ENCODE peak calls at places on chromosomes 11 and 22, in four cellular contexts. One of them, this sample, is unnamed.

GRCh38 chr11:78227906-78228305 is 39.2 kb downstream of the USP35 start:
- DNase-seq in neural progenitor cell: no peak
- DNase-seq in heart left ventricle: no peak
- DNase-seq in left ventricle myocardium inferior: no peak
- DNase-seq in this sample: no peak

GRCh38 chr11:73645972-73646631 is at the start of gene PLEKHB1:
- DNase-seq in neural progenitor cell: peak
- DNase-seq in heart left ventricle: no peak
- DNase-seq in left ventricle myocardium inferior: no peak
- DNase-seq in this sample: peak

GRCh38 chr22:29744902-29745301 is 21.9 kb downstream of the ZMAT5 start:
- DNase-seq in neural progenitor cell: no peak
- DNase-seq in heart left ventricle: no peak
- DNase-seq in left ventricle myocardium inferior: no peak
- DNase-seq in this sample: peak

GRCh38 chr11:100876826-100877545 is 189.9 kb downstream of the ARHGAP42 start:
- DNase-seq in neural progenitor cell: no peak
- DNase-seq in heart left ventricle: peak
- DNase-seq in left ventricle myocardium inferior: no peak
- DNase-seq in this sample: no peak

GRCh38 chr11:108853864-108854263 is 189.0 kb downstream of the DDX10 start:
- DNase-seq in neural progenitor cell: peak
- DNase-seq in heart left ventricle: no peak
- DNase-seq in left ventricle myocardium inferior: peak
- DNase-seq in this sample: peak

GRCh38 chr11:46855863-46856262 is 9.8 kb upstream of the CKAP5 start:
- DNase-seq in neural progenitor cell: no peak
- DNase-seq in heart left ventricle: no peak
- DNase-seq in left ventricle myocardium inferior: no peak
- DNase-seq in this sample: no peak

GRCh38 chr11:17600316-17601205 is 53.5 kb downstream of the OTOG start:
- DNase-seq in neural progenitor cell: peak
- DNase-seq in heart left ventricle: no peak
- DNase-seq in left ventricle myocardium inferior: no peak
- DNase-seq in this sample: no peak

GRCh38 chr11:17846852-17847453 is 112.4 kb downstream of the KCNC1 start:
- DNase-seq in neural progenitor cell: peak
- DNase-seq in heart left ventricle: peak
- DNase-seq in left ventricle myocardium inferior: no peak
- DNase-seq in this sample: peak

GRCh38 chr11:119473901-119474681 is 51.1 kb upstream of the THY1 start:
- DNase-seq in neural progenitor cell: no peak
- DNase-seq in heart left ventricle: no peak
- DNase-seq in left ventricle myocardium inferior: no peak
- DNase-seq in this sample: no peak

GRCh38 chr22:33465554-33465953 is 407.4 kb upstream of the SYN3 start:
- DNase-seq in neural progenitor cell: no peak
- DNase-seq in heart left ventricle: no peak
- DNase-seq in left ventricle myocardium inferior: no peak
- DNase-seq in this sample: no peak

GRCh38 chr22:33470456-33470855 is 412.3 kb upstream of the SYN3 start:
- DNase-seq in neural progenitor cell: no peak
- DNase-seq in heart left ventricle: no peak
- DNase-seq in left ventricle myocardium inferior: no peak
- DNase-seq in this sample: no peak

GRCh38 chr22:33464698-33465097 is 406.5 kb upstream of the SYN3 start:
- DNase-seq in neural progenitor cell: no peak
- DNase-seq in heart left ventricle: no peak
- DNase-seq in left ventricle myocardium inferior: no peak
- DNase-seq in this sample: no peak

GRCh38 chr22:33467067-33467466 is 408.9 kb upstream of the SYN3 start:
- DNase-seq in neural progenitor cell: no peak
- DNase-seq in heart left ventricle: no peak
- DNase-seq in left ventricle myocardium inferior: no peak
- DNase-seq in this sample: no peak

DNA sequence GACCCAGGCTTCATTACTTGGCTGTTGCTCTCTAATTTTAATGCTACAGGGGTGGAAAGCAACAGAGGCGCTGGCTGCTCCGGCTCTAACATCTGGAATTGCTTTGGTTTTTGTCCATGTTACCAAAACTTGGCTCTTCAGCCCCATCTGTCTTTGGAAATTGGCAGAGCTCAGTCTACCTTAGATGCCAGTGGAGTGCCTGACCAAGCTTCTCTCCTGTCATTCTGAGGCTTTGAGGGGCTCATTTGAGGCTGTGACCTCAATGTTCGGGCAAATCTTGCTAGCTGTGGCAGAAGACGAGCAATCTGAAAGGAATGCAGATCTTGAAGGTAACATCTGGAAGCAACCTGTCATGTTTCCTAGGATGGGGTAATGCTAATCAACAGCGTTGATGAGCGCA is 409.5 kb upstream of the SYN3 start:
- DNase-seq in neural progenitor cell: no peak
- DNase-seq in heart left ventricle: no peak
- DNase-seq in left ventricle myocardium inferior: no peak
- DNase-seq in this sample: no peak
- TF ChIP-seq CTCF in neural progenitor cell: peak
- TF ChIP-seq CTCF in heart left ventricle: no peak
- TF ChIP-seq CTCF in left ventricle myocardium inferior: peak
- TF ChIP-seq CTCF in this sample: no peak

GRCh38 chr22:31075961-31076360 is 5.2 kb upstream of the SMTN start:
- DNase-seq in neural progenitor cell: no peak
- DNase-seq in heart left ventricle: peak
- DNase-seq in left ventricle myocardium inferior: peak
- DNase-seq in this sample: no peak
- H3K27ac ChIP-seq in neural progenitor cell: no peak
- H3K27ac ChIP-seq in heart left ventricle: peak
- H3K27ac ChIP-seq in left ventricle myocardium inferior: peak
- H3K27ac ChIP-seq in this sample: no peak

GRCh38 chr11:111823629-111824028 is 47.8 kb downstream of the ALG9 start:
- DNase-seq in neural progenitor cell: no peak
- DNase-seq in heart left ventricle: no peak
- DNase-seq in left ventricle myocardium inferior: no peak
- DNase-seq in this sample: no peak

GRCh38 chr11:111829185-111829968 is 42.0 kb downstream of the ALG9 start:
- DNase-seq in neural progenitor cell: no peak
- DNase-seq in heart left ventricle: no peak
- DNase-seq in left ventricle myocardium inferior: no peak
- DNase-seq in this sample: no peak

GRCh38 chr11:111823131-111823530 is 48.2 kb downstream of the ALG9 start:
- DNase-seq in neural progenitor cell: no peak
- DNase-seq in heart left ventricle: no peak
- DNase-seq in left ventricle myocardium inferior: no peak
- DNase-seq in this sample: no peak

GRCh38 chr11:111826322-111826950 is 44.9 kb downstream of the ALG9 start:
- DNase-seq in neural progenitor cell: no peak
- DNase-seq in heart left ventricle: no peak
- DNase-seq in left ventricle myocardium inferior: no peak
- DNase-seq in this sample: no peak
- TF ChIP-seq CTCF in neural progenitor cell: no peak
- TF ChIP-seq CTCF in heart left ventricle: no peak
- TF ChIP-seq CTCF in left ventricle myocardium inferior: no peak
- TF ChIP-seq CTCF in this sample: no peak

GRCh38 chr11:11845066-11845465 is 3.3 kb downstream of the USP47 start:
- DNase-seq in neural progenitor cell: no peak
- DNase-seq in heart left ventricle: no peak
- DNase-seq in left ventricle myocardium inferior: no peak
- DNase-seq in this sample: no peak
- H3K27ac ChIP-seq in neural progenitor cell: no peak
- H3K27ac ChIP-seq in heart left ventricle: peak
- H3K27ac ChIP-seq in left ventricle myocardium inferior: peak
- H3K27ac ChIP-seq in this sample: no peak

DNA sequence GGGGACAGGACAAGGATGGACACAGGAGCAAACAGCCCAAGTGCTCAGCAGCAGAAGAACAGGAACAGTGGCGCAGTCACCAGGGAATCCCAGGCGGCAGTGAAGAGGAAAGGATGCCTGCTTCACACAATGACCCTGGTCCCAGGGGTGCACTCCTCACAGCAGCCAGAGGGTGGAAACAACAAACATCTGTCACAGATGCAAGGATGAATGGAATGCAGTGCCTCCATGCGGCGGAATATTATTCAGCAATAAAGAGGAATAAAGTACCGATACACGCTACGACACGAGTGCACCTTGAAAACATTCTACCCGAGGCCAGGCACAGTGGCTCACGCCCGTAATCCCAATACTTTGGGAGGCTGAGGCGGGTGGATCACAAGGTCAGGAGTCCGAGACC is 12.7 kb downstream of the CSNK1E start:
- DNase-seq in neural progenitor cell: no peak
- DNase-seq in heart left ventricle: peak
- DNase-seq in left ventricle myocardium inferior: peak
- DNase-seq in this sample: no peak
- TF ChIP-seq CTCF in neural progenitor cell: peak
- TF ChIP-seq CTCF in heart left ventricle: peak
- TF ChIP-seq CTCF in left ventricle myocardium inferior: peak
- TF ChIP-seq CTCF in this sample: peak

GRCh38 chr22:24161909-24162308 is 19.4 kb upstream of the SUSD2 start:
- DNase-seq in neural progenitor cell: no peak
- DNase-seq in heart left ventricle: no peak
- DNase-seq in left ventricle myocardium inferior: peak
- DNase-seq in this sample: no peak
- H3K27ac ChIP-seq in neural progenitor cell: no peak
- H3K27ac ChIP-seq in heart left ventricle: peak
- H3K27ac ChIP-seq in left ventricle myocardium inferior: peak
- H3K27ac ChIP-seq in this sample: no peak

DNA sequence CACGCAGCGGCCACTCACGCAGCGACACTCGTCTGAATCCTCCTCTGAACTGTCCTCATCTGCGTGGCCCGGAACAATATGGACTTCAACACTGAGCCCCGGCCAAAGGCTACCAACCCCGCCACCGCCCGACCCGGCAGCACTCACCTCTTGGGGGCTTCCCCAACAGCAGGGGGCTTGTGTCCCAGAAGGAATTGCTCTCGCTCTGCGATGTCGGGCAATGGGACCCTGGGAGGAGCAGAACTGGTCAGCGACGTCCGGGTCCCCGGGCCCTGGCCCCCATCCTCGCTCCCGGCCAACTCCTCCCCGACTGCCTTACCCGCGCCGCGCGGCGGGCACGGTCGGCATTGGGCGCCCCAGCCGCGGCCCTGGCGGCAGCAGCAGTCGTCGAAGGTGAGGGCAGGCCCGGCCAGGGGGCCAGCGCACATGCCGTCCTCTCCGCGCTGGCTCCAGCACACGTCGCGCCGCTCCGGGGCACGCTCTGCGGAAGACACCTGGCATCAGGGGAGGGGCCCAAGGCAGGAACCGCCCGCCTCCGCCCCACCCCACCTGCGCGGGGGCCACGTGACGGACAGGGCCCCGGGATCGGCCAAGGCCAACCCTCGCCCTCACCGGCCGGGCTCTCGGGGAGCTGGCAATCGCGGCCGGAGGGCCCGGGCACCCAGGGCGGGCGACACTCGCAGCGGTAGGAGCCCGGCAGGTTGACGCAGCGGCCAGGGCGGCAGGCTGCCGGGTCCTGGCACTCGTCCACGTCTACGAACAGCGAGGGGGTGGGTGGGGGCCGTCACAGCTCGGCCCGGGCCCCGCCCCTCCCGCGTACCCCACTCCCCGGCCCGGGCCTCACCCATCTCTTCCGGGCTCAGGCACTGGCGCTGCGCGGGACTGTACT is 14.8 kb downstream of the SCYL1 start:
- DNase-seq in neural progenitor cell: peak
- DNase-seq in heart left ventricle: no peak
- DNase-seq in left ventricle myocardium inferior: no peak
- DNase-seq in this sample: no peak
- TF ChIP-seq CTCF in neural progenitor cell: no peak
- TF ChIP-seq CTCF in heart left ventricle: peak
- TF ChIP-seq CTCF in left ventricle myocardium inferior: no peak
- TF ChIP-seq CTCF in this sample: no peak

GRCh38 chr11:615453-616319 is at the start of gene IRF7:
- DNase-seq in neural progenitor cell: peak
- DNase-seq in heart left ventricle: peak
- DNase-seq in left ventricle myocardium inferior: peak
- DNase-seq in this sample: peak

GRCh38 chr11:617912-618682 is 2.3 kb upstream of the IRF7 start:
- DNase-seq in neural progenitor cell: no peak
- DNase-seq in heart left ventricle: no peak
- DNase-seq in left ventricle myocardium inferior: no peak
- DNase-seq in this sample: no peak

GRCh38 chr11:614583-615452 is 932 bp downstream of the IRF7 start:
- DNase-seq in neural progenitor cell: peak
- DNase-seq in heart left ventricle: no peak
- DNase-seq in left ventricle myocardium inferior: peak
- DNase-seq in this sample: peak

GRCh38 chr11:617248-617911 is 1.6 kb upstream of the IRF7 start:
- DNase-seq in neural progenitor cell: no peak
- DNase-seq in heart left ventricle: no peak
- DNase-seq in left ventricle myocardium inferior: no peak
- DNase-seq in this sample: no peak

DNA sequence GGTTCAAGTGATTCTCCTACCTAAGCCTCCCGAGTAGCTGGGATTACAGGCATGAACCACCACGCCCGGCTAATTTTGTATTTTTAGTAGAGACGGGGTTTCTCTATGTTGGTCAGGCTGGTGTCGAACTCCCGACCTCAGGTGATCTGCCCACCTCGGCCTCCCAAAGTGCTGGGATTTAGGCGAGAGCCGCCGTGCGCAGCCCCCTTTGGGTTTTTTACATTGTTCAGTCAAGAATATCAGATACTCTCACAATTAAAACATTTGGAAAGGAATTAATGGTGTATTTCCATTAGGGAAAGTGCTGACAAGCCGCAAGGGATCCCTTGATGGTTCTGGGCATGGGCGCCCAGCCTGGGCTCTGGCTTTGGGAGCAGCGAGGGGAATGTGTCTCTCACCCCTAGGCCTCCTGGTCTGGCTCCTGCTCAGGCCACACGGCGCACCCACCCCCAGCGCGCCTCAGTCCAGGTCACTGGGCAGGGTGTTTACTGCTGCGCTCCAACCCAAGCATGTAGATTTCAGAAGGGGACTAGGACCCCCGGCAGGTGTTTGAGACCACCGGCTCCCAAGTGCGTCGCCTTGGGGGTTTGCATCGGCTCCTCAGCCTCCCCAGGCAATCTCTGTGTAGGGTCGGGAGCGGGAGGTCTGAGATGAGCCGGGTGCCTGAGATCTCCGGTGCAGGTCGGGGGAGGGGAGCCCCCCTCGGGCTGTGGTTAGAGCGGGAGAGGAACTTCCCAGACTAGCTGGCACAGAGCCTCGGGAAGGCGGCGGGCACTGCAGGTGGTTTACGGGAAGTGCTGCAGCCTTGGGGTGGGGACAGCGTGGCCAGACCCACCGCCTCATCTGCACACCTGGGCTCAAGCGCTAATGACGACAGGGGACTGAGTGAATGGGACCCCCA is 820 bp upstream of the IRF7 start:
- DNase-seq in neural progenitor cell: no peak
- DNase-seq in heart left ventricle: no peak
- DNase-seq in left ventricle myocardium inferior: no peak
- DNase-seq in this sample: no peak
- H3K27ac ChIP-seq in neural progenitor cell: no peak
- H3K27ac ChIP-seq in heart left ventricle: peak
- H3K27ac ChIP-seq in left ventricle myocardium inferior: peak
- H3K27ac ChIP-seq in this sample: peak

This sample was measured in WERI-Rb-1.